ENCODE peak calls at places on chromosomes 12 and 14, in nine cellular contexts. One of them, this sample, is unnamed.

GRCh38 chr12:79046021-79046420 is 181.4 kb downstream of the SYT1 start:
- DNase-seq in AG09309: no peak
- DNase-seq in CD4-positive, alpha-beta memory T cell: no peak
- DNase-seq in right cardiac atrium: no peak
- DNase-seq in heart left ventricle: no peak
- DNase-seq in sigmoid colon: no peak
- DNase-seq in fibroblast of lung: no peak
- DNase-seq in choroid plexus epithelial cell: no peak
- DNase-seq in PC-9: no peak
- DNase-seq in this sample: no peak

GRCh38 chr12:87642245-87642644 is 387.0 kb downstream of the C12orf50 start:
- DNase-seq in AG09309: no peak
- DNase-seq in CD4-positive, alpha-beta memory T cell: no peak
- DNase-seq in right cardiac atrium: no peak
- DNase-seq in heart left ventricle: no peak
- DNase-seq in sigmoid colon: no peak
- DNase-seq in fibroblast of lung: no peak
- DNase-seq in choroid plexus epithelial cell: no peak
- DNase-seq in PC-9: no peak
- DNase-seq in this sample: no peak

GRCh38 chr12:21788089-21788983 is 13.8 kb upstream of the KCNJ8 start:
- DNase-seq in AG09309: no peak
- DNase-seq in CD4-positive, alpha-beta memory T cell: no peak
- DNase-seq in right cardiac atrium: no peak
- DNase-seq in heart left ventricle: no peak
- DNase-seq in sigmoid colon: no peak
- DNase-seq in fibroblast of lung: no peak
- DNase-seq in choroid plexus epithelial cell: peak
- DNase-seq in PC-9: no peak
- DNase-seq in this sample: no peak

GRCh38 chr12:27425306-27425705 is 21.2 kb upstream of the SMCO2 start:
- DNase-seq in AG09309: no peak
- DNase-seq in CD4-positive, alpha-beta memory T cell: no peak
- DNase-seq in right cardiac atrium: no peak
- DNase-seq in heart left ventricle: no peak
- DNase-seq in sigmoid colon: no peak
- DNase-seq in fibroblast of lung: no peak
- DNase-seq in choroid plexus epithelial cell: peak
- DNase-seq in PC-9: no peak
- DNase-seq in this sample: no peak

GRCh38 chr12:119179335-119180021 is 747 bp downstream of the HSPB8 start:
- DNase-seq in AG09309: no peak
- DNase-seq in CD4-positive, alpha-beta memory T cell: no peak
- DNase-seq in right cardiac atrium: no peak
- DNase-seq in heart left ventricle: peak
- DNase-seq in sigmoid colon: peak
- DNase-seq in fibroblast of lung: peak
- DNase-seq in choroid plexus epithelial cell: peak
- DNase-seq in PC-9: peak
- DNase-seq in this sample: no peak

GRCh38 chr12:120534703-120535655 is 823 bp downstream of the RNF10 start:
- DNase-seq in AG09309: peak
- DNase-seq in CD4-positive, alpha-beta memory T cell: peak
- DNase-seq in right cardiac atrium: peak
- DNase-seq in heart left ventricle: peak
- DNase-seq in sigmoid colon: no peak
- DNase-seq in fibroblast of lung: peak
- DNase-seq in choroid plexus epithelial cell: peak
- DNase-seq in PC-9: peak
- DNase-seq in this sample: peak

GRCh38 chr12:39441963-39442894 is 691 bp downstream of the KIF21A start:
- DNase-seq in AG09309: no peak
- DNase-seq in CD4-positive, alpha-beta memory T cell: no peak
- DNase-seq in right cardiac atrium: peak
- DNase-seq in heart left ventricle: peak
- DNase-seq in sigmoid colon: peak
- DNase-seq in fibroblast of lung: peak
- DNase-seq in choroid plexus epithelial cell: no peak
- DNase-seq in PC-9: peak
- DNase-seq in this sample: peak

GRCh38 chr12:110733089-110733715 is 9.5 kb downstream of the PPP1CC start:
- DNase-seq in AG09309: no peak
- DNase-seq in CD4-positive, alpha-beta memory T cell: no peak
- DNase-seq in right cardiac atrium: no peak
- DNase-seq in heart left ventricle: peak
- DNase-seq in sigmoid colon: no peak
- DNase-seq in fibroblast of lung: peak
- DNase-seq in choroid plexus epithelial cell: peak
- DNase-seq in PC-9: no peak
- DNase-seq in this sample: no peak

GRCh38 chr12:72296389-72296788 is 24.2 kb downstream of the TRHDE start:
- DNase-seq in AG09309: no peak
- DNase-seq in CD4-positive, alpha-beta memory T cell: no peak
- DNase-seq in right cardiac atrium: no peak
- DNase-seq in heart left ventricle: no peak
- DNase-seq in sigmoid colon: no peak
- DNase-seq in fibroblast of lung: peak
- DNase-seq in choroid plexus epithelial cell: peak
- DNase-seq in PC-9: peak
- DNase-seq in this sample: no peak

GRCh38 chr12:105331805-105332251 is 1.3 kb downstream of the C12orf75 start:
- DNase-seq in AG09309: no peak
- DNase-seq in CD4-positive, alpha-beta memory T cell: no peak
- DNase-seq in right cardiac atrium: no peak
- DNase-seq in heart left ventricle: no peak
- DNase-seq in sigmoid colon: no peak
- DNase-seq in fibroblast of lung: no peak
- DNase-seq in choroid plexus epithelial cell: no peak
- DNase-seq in PC-9: no peak
- DNase-seq in this sample: peak

GRCh38 chr14:21191261-21191808 is 35.5 kb upstream of the OR5AU1 start:
- DNase-seq in AG09309: no peak
- DNase-seq in CD4-positive, alpha-beta memory T cell: no peak
- DNase-seq in right cardiac atrium: no peak
- DNase-seq in heart left ventricle: no peak
- DNase-seq in sigmoid colon: no peak
- DNase-seq in fibroblast of lung: no peak
- DNase-seq in choroid plexus epithelial cell: no peak
- DNase-seq in PC-9: no peak
- DNase-seq in this sample: no peak

GRCh38 chr14:21191809-21192446 is 36.1 kb upstream of the OR5AU1 start:
- DNase-seq in AG09309: no peak
- DNase-seq in CD4-positive, alpha-beta memory T cell: peak
- DNase-seq in right cardiac atrium: peak
- DNase-seq in heart left ventricle: peak
- DNase-seq in sigmoid colon: peak
- DNase-seq in fibroblast of lung: peak
- DNase-seq in choroid plexus epithelial cell: peak
- DNase-seq in PC-9: peak
- DNase-seq in this sample: peak

GRCh38 chr14:21192875-21193535 is 37.1 kb upstream of the OR5AU1 start:
- DNase-seq in AG09309: no peak
- DNase-seq in CD4-positive, alpha-beta memory T cell: no peak
- DNase-seq in right cardiac atrium: no peak
- DNase-seq in heart left ventricle: no peak
- DNase-seq in sigmoid colon: no peak
- DNase-seq in fibroblast of lung: peak
- DNase-seq in choroid plexus epithelial cell: no peak
- DNase-seq in PC-9: no peak
- DNase-seq in this sample: no peak

GRCh38 chr14:21194597-21194996 is 38.7 kb upstream of the OR5AU1 start:
- DNase-seq in AG09309: no peak
- DNase-seq in CD4-positive, alpha-beta memory T cell: no peak
- DNase-seq in right cardiac atrium: no peak
- DNase-seq in heart left ventricle: no peak
- DNase-seq in sigmoid colon: no peak
- DNase-seq in fibroblast of lung: no peak
- DNase-seq in choroid plexus epithelial cell: no peak
- DNase-seq in PC-9: no peak
- DNase-seq in this sample: no peak

DNA sequence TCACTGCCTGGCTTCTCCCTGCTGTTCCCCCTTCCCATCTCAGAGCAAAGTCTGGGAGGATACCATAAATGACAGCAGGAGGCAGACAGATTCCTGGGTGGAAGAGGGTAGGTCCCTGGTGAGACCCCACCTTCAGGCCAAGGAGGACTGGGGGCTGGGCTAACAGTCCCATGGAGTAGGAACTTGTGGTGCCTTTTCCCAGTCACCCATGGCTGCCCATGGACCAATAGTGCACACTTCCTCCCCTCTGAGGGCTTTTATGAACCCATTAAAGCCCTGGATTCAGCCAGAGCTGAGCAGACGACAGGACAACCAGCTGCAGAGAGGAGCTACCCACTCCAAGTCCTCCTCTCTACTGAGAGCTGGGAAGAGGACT is 36.6 kb upstream of the OR5AU1 start:
- DNase-seq in AG09309: no peak
- DNase-seq in CD4-positive, alpha-beta memory T cell: no peak
- DNase-seq in right cardiac atrium: no peak
- DNase-seq in heart left ventricle: no peak
- DNase-seq in sigmoid colon: no peak
- DNase-seq in fibroblast of lung: no peak
- DNase-seq in choroid plexus epithelial cell: no peak
- DNase-seq in PC-9: no peak
- DNase-seq in this sample: no peak
- H3K4me3 ChIP-seq in AG09309: no peak
- H3K4me3 ChIP-seq in CD4-positive, alpha-beta memory T cell: peak
- H3K4me3 ChIP-seq in right cardiac atrium: no peak
- H3K4me3 ChIP-seq in heart left ventricle: peak
- H3K4me3 ChIP-seq in sigmoid colon: peak
- H3K4me3 ChIP-seq in fibroblast of lung: no peak
- H3K4me3 ChIP-seq in choroid plexus epithelial cell: no peak
- H3K4me3 ChIP-seq in PC-9: no peak
- H3K4me3 ChIP-seq in this sample: no peak

GRCh38 chr12:69241444-69242092 is 2.2 kb downstream of the CPSF6 start:
- DNase-seq in AG09309: no peak
- DNase-seq in CD4-positive, alpha-beta memory T cell: no peak
- DNase-seq in right cardiac atrium: no peak
- DNase-seq in heart left ventricle: no peak
- DNase-seq in sigmoid colon: no peak
- DNase-seq in fibroblast of lung: peak
- DNase-seq in choroid plexus epithelial cell: no peak
- DNase-seq in PC-9: no peak
- DNase-seq in this sample: no peak

GRCh38 chr12:69240625-69240984 is 1.2 kb downstream of the CPSF6 start:
- DNase-seq in AG09309: no peak
- DNase-seq in CD4-positive, alpha-beta memory T cell: peak
- DNase-seq in right cardiac atrium: no peak
- DNase-seq in heart left ventricle: no peak
- DNase-seq in sigmoid colon: no peak
- DNase-seq in fibroblast of lung: peak
- DNase-seq in choroid plexus epithelial cell: peak
- DNase-seq in PC-9: no peak
- DNase-seq in this sample: peak

GRCh38 chr12:69239286-69239921 is at the start of gene CPSF6:
- DNase-seq in AG09309: peak
- DNase-seq in CD4-positive, alpha-beta memory T cell: peak
- DNase-seq in right cardiac atrium: peak
- DNase-seq in heart left ventricle: peak
- DNase-seq in sigmoid colon: peak
- DNase-seq in fibroblast of lung: peak
- DNase-seq in choroid plexus epithelial cell: peak
- DNase-seq in PC-9: peak
- DNase-seq in this sample: peak

GRCh38 chr12:69239922-69240624 is 704 bp downstream of the CPSF6 start:
- DNase-seq in AG09309: no peak
- DNase-seq in CD4-positive, alpha-beta memory T cell: peak
- DNase-seq in right cardiac atrium: peak
- DNase-seq in heart left ventricle: peak
- DNase-seq in sigmoid colon: peak
- DNase-seq in fibroblast of lung: peak
- DNase-seq in choroid plexus epithelial cell: peak
- DNase-seq in PC-9: peak
- DNase-seq in this sample: peak

GRCh38 chr12:69243099-69244084 is 4.0 kb downstream of the CPSF6 start:
- DNase-seq in AG09309: no peak
- DNase-seq in CD4-positive, alpha-beta memory T cell: no peak
- DNase-seq in right cardiac atrium: no peak
- DNase-seq in heart left ventricle: no peak
- DNase-seq in sigmoid colon: no peak
- DNase-seq in fibroblast of lung: no peak
- DNase-seq in choroid plexus epithelial cell: no peak
- DNase-seq in PC-9: no peak
- DNase-seq in this sample: peak
- H3K4me3 ChIP-seq in AG09309: no peak
- H3K4me3 ChIP-seq in CD4-positive, alpha-beta memory T cell: no peak
- H3K4me3 ChIP-seq in right cardiac atrium: no peak
- H3K4me3 ChIP-seq in heart left ventricle: no peak
- H3K4me3 ChIP-seq in sigmoid colon: no peak
- H3K4me3 ChIP-seq in fibroblast of lung: no peak
- H3K4me3 ChIP-seq in choroid plexus epithelial cell: no peak
- H3K4me3 ChIP-seq in PC-9: no peak
- H3K4me3 ChIP-seq in this sample: peak

GRCh38 chr12:6613776-6614512 is 6.8 kb upstream of the CHD4 start:
- DNase-seq in AG09309: peak
- DNase-seq in CD4-positive, alpha-beta memory T cell: no peak
- DNase-seq in right cardiac atrium: peak
- DNase-seq in heart left ventricle: peak
- DNase-seq in sigmoid colon: peak
- DNase-seq in fibroblast of lung: peak
- DNase-seq in choroid plexus epithelial cell: peak
- DNase-seq in PC-9: peak
- DNase-seq in this sample: peak
- H3K4me3 ChIP-seq in AG09309: no peak
- H3K4me3 ChIP-seq in CD4-positive, alpha-beta memory T cell: no peak
- H3K4me3 ChIP-seq in right cardiac atrium: no peak
- H3K4me3 ChIP-seq in heart left ventricle: no peak
- H3K4me3 ChIP-seq in sigmoid colon: no peak
- H3K4me3 ChIP-seq in fibroblast of lung: no peak
- H3K4me3 ChIP-seq in choroid plexus epithelial cell: no peak
- H3K4me3 ChIP-seq in PC-9: peak
- H3K4me3 ChIP-seq in this sample: no peak

GRCh38 chr14:52313903-52314481 is at the start of gene PTGER2:
- DNase-seq in AG09309: peak
- DNase-seq in CD4-positive, alpha-beta memory T cell: peak
- DNase-seq in right cardiac atrium: peak
- DNase-seq in heart left ventricle: peak
- DNase-seq in sigmoid colon: peak
- DNase-seq in fibroblast of lung: peak
- DNase-seq in choroid plexus epithelial cell: peak
- DNase-seq in PC-9: peak
- DNase-seq in this sample: peak

GRCh38 chr14:52315355-52315718 is 1.2 kb downstream of the PTGER2 start:
- DNase-seq in AG09309: no peak
- DNase-seq in CD4-positive, alpha-beta memory T cell: peak
- DNase-seq in right cardiac atrium: no peak
- DNase-seq in heart left ventricle: no peak
- DNase-seq in sigmoid colon: no peak
- DNase-seq in fibroblast of lung: no peak
- DNase-seq in choroid plexus epithelial cell: peak
- DNase-seq in PC-9: no peak
- DNase-seq in this sample: no peak

GRCh38 chr14:52318829-52319604 is 4.9 kb downstream of the PTGER2 start:
- DNase-seq in AG09309: no peak
- DNase-seq in CD4-positive, alpha-beta memory T cell: no peak
- DNase-seq in right cardiac atrium: no peak
- DNase-seq in heart left ventricle: no peak
- DNase-seq in sigmoid colon: no peak
- DNase-seq in fibroblast of lung: peak
- DNase-seq in choroid plexus epithelial cell: no peak
- DNase-seq in PC-9: no peak
- DNase-seq in this sample: no peak

GRCh38 chr14:52314521-52315354 is 626 bp downstream of the PTGER2 start:
- DNase-seq in AG09309: no peak
- DNase-seq in CD4-positive, alpha-beta memory T cell: peak
- DNase-seq in right cardiac atrium: peak
- DNase-seq in heart left ventricle: no peak
- DNase-seq in sigmoid colon: no peak
- DNase-seq in fibroblast of lung: peak
- DNase-seq in choroid plexus epithelial cell: peak
- DNase-seq in PC-9: no peak
- DNase-seq in this sample: peak

GRCh38 chr14:52318057-52318456 is 3.9 kb downstream of the PTGER2 start:
- DNase-seq in AG09309: no peak
- DNase-seq in CD4-positive, alpha-beta memory T cell: no peak
- DNase-seq in right cardiac atrium: no peak
- DNase-seq in heart left ventricle: no peak
- DNase-seq in sigmoid colon: no peak
- DNase-seq in fibroblast of lung: no peak
- DNase-seq in choroid plexus epithelial cell: no peak
- DNase-seq in PC-9: no peak
- DNase-seq in this sample: no peak
- H3K4me3 ChIP-seq in AG09309: no peak
- H3K4me3 ChIP-seq in CD4-positive, alpha-beta memory T cell: peak
- H3K4me3 ChIP-seq in right cardiac atrium: no peak
- H3K4me3 ChIP-seq in heart left ventricle: no peak
- H3K4me3 ChIP-seq in sigmoid colon: no peak
- H3K4me3 ChIP-seq in fibroblast of lung: peak
- H3K4me3 ChIP-seq in choroid plexus epithelial cell: peak
- H3K4me3 ChIP-seq in PC-9: no peak
- H3K4me3 ChIP-seq in this sample: no peak